ENCODE peak calls at places on chromosomes 13 and 19, in four cellular contexts. Y is CD4-positive, CD25-positive, alpha-beta regulatory T cell; C is Caco-2; H is A549. M is an unnamed sample.

GRCh38 chr19:48455171-48455907 is at the start of gene KCNJ14:
- DNase-seq in Y (no peak), C (no peak), H (no peak), M (no peak)

GRCh38 chr13:113151745-113152707 is 6.4 kb upstream of the PROZ start:
- DNase-seq in Y (no peak), C (no peak), H (no peak), M (no peak)

GRCh38 chr13:94620286-94620896 is 18.7 kb downstream of the GPR180 start:
- DNase-seq in Y (peak), C (peak), H (peak), M (no peak)

GRCh38 chr13:110471833-110472162 is 89.7 kb downstream of the RAB20 start:
- DNase-seq in Y (no peak), C (no peak), H (no peak), M (no peak)

GRCh38 chr13:24228852-24229458 is 68.4 kb downstream of the SPATA13 start:
- DNase-seq in Y (peak), C (peak), H (peak), M (peak)

GRCh38 chr13:57832187-57832586 is 200.6 kb downstream of the PCDH17 start:
- DNase-seq in Y (no peak), C (no peak), H (no peak), M (no peak)

GRCh38 chr19:29544656-29545360 is 19.0 kb downstream of the VSTM2B start:
- DNase-seq in Y (no peak), C (no peak), H (no peak), M (no peak)

GRCh38 chr19:55473613-55474012 is 2.8 kb upstream of the ZNF628 start:
- DNase-seq in Y (no peak), C (no peak), H (no peak), M (no peak)

GRCh38 chr13:84994582-84994981 is 804.6 kb downstream of the SLITRK6 start:
- DNase-seq in Y (no peak), C (peak), H (peak), M (no peak)

GRCh38 chr13:46075811-46076210 is 23.3 kb upstream of the ZC3H13 start:
- DNase-seq in Y (no peak), C (no peak), H (no peak), M (no peak)

GRCh38 chr19:8148410-8149231 is 771 bp downstream of the FBN3 start:
- DNase-seq in Y (no peak), C (peak), H (no peak), M (peak)

GRCh38 chr19:15790096-15790495 is 2.6 kb downstream of the OR10H5 start:
- DNase-seq in Y (no peak), C (no peak), H (no peak), M (no peak)

GRCh38 chr19:19040417-19040816 is 7.0 kb downstream of the ARMC6 start:
- DNase-seq in Y (no peak), C (peak), H (no peak), M (no peak)

GRCh38 chr19:32063601-32064000 is 281.8 kb upstream of the ZNF507 start:
- DNase-seq in Y (no peak), C (no peak), H (no peak), M (no peak)

GRCh38 chr13:112859128-112859816 is 109.7 kb upstream of the MCF2L start:
- DNase-seq in Y (no peak), C (no peak), H (no peak), M (no peak)

GRCh38 chr13:49840667-49841066 is 48.2 kb upstream of the KPNA3 start:
- DNase-seq in Y (no peak), C (no peak), H (no peak), M (no peak)

GRCh38 chr19:2952953-2953481 is 8.2 kb upstream of the ZNF77 start:
- DNase-seq in Y (no peak), C (peak), H (no peak), M (peak)

GRCh38 chr19:52270266-52270885 is 989 bp downstream of the ZNF766 start:
- DNase-seq in Y (peak), C (peak), H (peak), M (peak)

GRCh38 chr19:11964496-11964857 is 363 bp upstream of the ZNF763 start:
- DNase-seq in Y (no peak), C (no peak), H (no peak), M (no peak)

GRCh38 chr13:99356216-99357089 is 49.3 kb upstream of the GPR183 start:
- DNase-seq in Y (peak), C (no peak), H (no peak), M (no peak)

GRCh38 chr13:43077446-43077845 is 54.1 kb downstream of the DNAJC15 start:
- DNase-seq in Y (no peak), C (no peak), H (no peak), M (no peak)

GRCh38 chr13:30113983-30114491 is 193.3 kb downstream of the KATNAL1 start:
- DNase-seq in Y (no peak), C (peak), H (no peak), M (peak)

GRCh38 chr19:15315101-15315500 is 17.2 kb downstream of the BRD4 start:
- DNase-seq in Y (no peak), C (no peak), H (no peak), M (no peak)

GRCh38 chr19:47156861-47157454 is 26.3 kb downstream of the SAE1 start:
- DNase-seq in Y (peak), C (no peak), H (no peak), M (no peak)

GRCh38 chr13:77838271-77838670 is 80.4 kb downstream of the EDNRB start:
- DNase-seq in Y (no peak), C (no peak), H (no peak), M (no peak)

GRCh38 chr19:54364775-54365257 is at the start of gene LAIR1:
- DNase-seq in Y (peak), C (no peak), H (no peak), M (no peak)

GRCh38 chr13:91930687-91931086 is 532.3 kb downstream of the GPC5 start:
- DNase-seq in Y (no peak), C (no peak), H (no peak), M (no peak)

GRCh38 chr13:30107536-30108136 is 199.7 kb downstream of the KATNAL1 start:
- DNase-seq in Y (no peak), C (no peak), H (no peak), M (no peak)

GRCh38 chr13:75050419-75051066 is 431.4 kb downstream of the TBC1D4 start:
- DNase-seq in Y (no peak), C (no peak), H (no peak), M (no peak)

GRCh38 chr13:30388401-30389283 is 33.7 kb upstream of the UBE2L5 start:
- DNase-seq in Y (no peak), C (peak), H (no peak), M (no peak)

GRCh38 chr13:109803822-109804221 is 17.4 kb upstream of the IRS2 start:
- DNase-seq in Y (no peak), C (no peak), H (no peak), M (no peak)

GRCh38 chr19:35451278-35452096 is 3.4 kb downstream of the FFAR2 start:
- DNase-seq in Y (no peak), C (no peak), H (no peak), M (no peak)

GRCh38 chr13:23436680-23437079 is 3.2 kb upstream of the SACS start:
- DNase-seq in Y (no peak), C (no peak), H (no peak), M (no peak)

GRCh38 chr19:45276284-45276687 is 25.2 kb downstream of the MARK4 start:
- DNase-seq in Y (no peak), C (no peak), H (no peak), M (no peak)

GRCh38 chr19:9808855-9809646 is 9.8 kb downstream of the FBXL12 start:
- DNase-seq in Y (peak), C (no peak), H (no peak), M (no peak)

GRCh38 chr19:571127-571974 is 1.0 kb upstream of the BSG start:
- DNase-seq in Y (peak), C (peak), H (no peak), M (peak)

GRCh38 chr13:110714798-110715394 is 1.4 kb downstream of the ING1 start:
- DNase-seq in Y (no peak), C (peak), H (no peak), M (no peak)

GRCh38 chr13:32205426-32206096 is 109.6 kb downstream of the ZAR1L start:
- DNase-seq in Y (no peak), C (no peak), H (no peak), M (no peak)

M was measured in Calu3.